ENCODE peak calls at places on chromosomes 2 and 18, in ten cellular contexts. One of them, this sample, is unnamed.

GRCh38 chr2:99183025-99183424 is 2.0 kb downstream of the MRPL30 start:
- DNase-seq in A549: no peak
- DNase-seq in HL-60: no peak
- DNase-seq in kidney epithelial cell: no peak
- DNase-seq in Calu3: peak; percentile 57
- DNase-seq in K562: peak; percentile 26
- DNase-seq in colonic mucosa: no peak
- DNase-seq in tibial nerve: no peak
- DNase-seq in fibroblast of lung: no peak
- DNase-seq in cardiac fibroblast: no peak
- DNase-seq in this sample: no peak

GRCh38 chr2:241358470-241358869 is 2.4 kb downstream of the FARP2 start:
- DNase-seq in A549: no peak
- DNase-seq in HL-60: no peak
- DNase-seq in kidney epithelial cell: no peak
- DNase-seq in Calu3: no peak
- DNase-seq in K562: no peak
- DNase-seq in colonic mucosa: no peak
- DNase-seq in tibial nerve: no peak
- DNase-seq in fibroblast of lung: no peak
- DNase-seq in cardiac fibroblast: no peak
- DNase-seq in this sample: no peak

GRCh38 chr2:4673025-4673489 is 969.7 kb downstream of the DCDC2C start:
- DNase-seq in A549: peak; percentile 72
- DNase-seq in HL-60: no peak
- DNase-seq in kidney epithelial cell: no peak
- DNase-seq in Calu3: no peak
- DNase-seq in K562: peak; percentile 22
- DNase-seq in colonic mucosa: no peak
- DNase-seq in tibial nerve: no peak
- DNase-seq in fibroblast of lung: no peak
- DNase-seq in cardiac fibroblast: no peak
- DNase-seq in this sample: no peak

GRCh38 chr2:34107811-34108210 is 508.7 kb upstream of the FAM98A start:
- DNase-seq in A549: no peak
- DNase-seq in HL-60: no peak
- DNase-seq in kidney epithelial cell: no peak
- DNase-seq in Calu3: no peak
- DNase-seq in K562: no peak
- DNase-seq in colonic mucosa: no peak
- DNase-seq in tibial nerve: no peak
- DNase-seq in fibroblast of lung: peak; percentile 2
- DNase-seq in cardiac fibroblast: no peak
- DNase-seq in this sample: no peak

GRCh38 chr2:118607663-118608062 is 239.8 kb downstream of the EN1 start:
- DNase-seq in A549: no peak
- DNase-seq in HL-60: no peak
- DNase-seq in kidney epithelial cell: no peak
- DNase-seq in Calu3: no peak
- DNase-seq in K562: no peak
- DNase-seq in colonic mucosa: no peak
- DNase-seq in tibial nerve: no peak
- DNase-seq in fibroblast of lung: no peak
- DNase-seq in cardiac fibroblast: no peak
- DNase-seq in this sample: no peak

GRCh38 chr18:31647354-31647753 is 37.0 kb downstream of the B4GALT6 start:
- DNase-seq in A549: no peak
- DNase-seq in HL-60: no peak
- DNase-seq in kidney epithelial cell: no peak
- DNase-seq in Calu3: no peak
- DNase-seq in K562: no peak
- DNase-seq in colonic mucosa: no peak
- DNase-seq in tibial nerve: no peak
- DNase-seq in fibroblast of lung: no peak
- DNase-seq in cardiac fibroblast: no peak
- DNase-seq in this sample: no peak

GRCh38 chr2:3254438-3254941 is 123.1 kb downstream of the EIPR1 start:
- DNase-seq in A549: no peak
- DNase-seq in HL-60: no peak
- DNase-seq in kidney epithelial cell: peak; percentile 18
- DNase-seq in Calu3: no peak
- DNase-seq in K562: no peak
- DNase-seq in colonic mucosa: no peak
- DNase-seq in tibial nerve: no peak
- DNase-seq in fibroblast of lung: no peak
- DNase-seq in cardiac fibroblast: no peak
- DNase-seq in this sample: no peak

GRCh38 chr2:10493636-10494281 is 45.6 kb upstream of the ODC1 start:
- DNase-seq in A549: peak; percentile 95
- DNase-seq in HL-60: peak; percentile 58
- DNase-seq in kidney epithelial cell: peak; percentile 99
- DNase-seq in Calu3: peak; percentile 95
- DNase-seq in K562: no peak
- DNase-seq in colonic mucosa: peak; percentile 67
- DNase-seq in tibial nerve: no peak
- DNase-seq in fibroblast of lung: peak; percentile 91
- DNase-seq in cardiac fibroblast: peak; percentile 92
- DNase-seq in this sample: no peak

GRCh38 chr2:64260093-64260808 is 116.0 kb upstream of the PELI1 start:
- DNase-seq in A549: no peak
- DNase-seq in HL-60: no peak
- DNase-seq in kidney epithelial cell: no peak
- DNase-seq in Calu3: no peak
- DNase-seq in K562: no peak
- DNase-seq in colonic mucosa: no peak
- DNase-seq in tibial nerve: no peak
- DNase-seq in fibroblast of lung: no peak
- DNase-seq in cardiac fibroblast: no peak
- DNase-seq in this sample: no peak

GRCh38 chr2:23568257-23569190 is 183.5 kb downstream of the KLHL29 start:
- DNase-seq in A549: no peak
- DNase-seq in HL-60: no peak
- DNase-seq in kidney epithelial cell: no peak
- DNase-seq in Calu3: no peak
- DNase-seq in K562: no peak
- DNase-seq in colonic mucosa: no peak
- DNase-seq in tibial nerve: no peak
- DNase-seq in fibroblast of lung: no peak
- DNase-seq in cardiac fibroblast: no peak
- DNase-seq in this sample: no peak

GRCh38 chr2:201298462-201298861 is 38.1 kb downstream of the CASP8 start:
- DNase-seq in A549: no peak
- DNase-seq in HL-60: no peak
- DNase-seq in kidney epithelial cell: no peak
- DNase-seq in Calu3: no peak
- DNase-seq in K562: no peak
- DNase-seq in colonic mucosa: no peak
- DNase-seq in tibial nerve: no peak
- DNase-seq in fibroblast of lung: peak; percentile 36
- DNase-seq in cardiac fibroblast: peak; percentile 44
- DNase-seq in this sample: no peak

GRCh38 chr2:30714811-30715709 is 92.2 kb downstream of the CAPN13 start:
- DNase-seq in A549: no peak
- DNase-seq in HL-60: no peak
- DNase-seq in kidney epithelial cell: no peak
- DNase-seq in Calu3: no peak
- DNase-seq in K562: no peak
- DNase-seq in colonic mucosa: no peak
- DNase-seq in tibial nerve: no peak
- DNase-seq in fibroblast of lung: no peak
- DNase-seq in cardiac fibroblast: no peak
- DNase-seq in this sample: no peak
- TF ChIP-seq CTCF in A549: no peak
- TF ChIP-seq CTCF in HL-60: no peak
- TF ChIP-seq CTCF in kidney epithelial cell: no peak
- TF ChIP-seq CTCF in Calu3: no peak
- TF ChIP-seq CTCF in K562: no peak
- TF ChIP-seq CTCF in colonic mucosa: no peak
- TF ChIP-seq CTCF in tibial nerve: no peak
- TF ChIP-seq CTCF in fibroblast of lung: no peak
- TF ChIP-seq CTCF in cardiac fibroblast: no peak
- TF ChIP-seq CTCF in this sample: no peak

GRCh38 chr2:83229443-83229842 is 1229.6 kb downstream of the SUCLG1 start:
- DNase-seq in A549: no peak
- DNase-seq in HL-60: no peak
- DNase-seq in kidney epithelial cell: no peak
- DNase-seq in Calu3: no peak
- DNase-seq in K562: no peak
- DNase-seq in colonic mucosa: no peak
- DNase-seq in tibial nerve: no peak
- DNase-seq in fibroblast of lung: no peak
- DNase-seq in cardiac fibroblast: no peak
- DNase-seq in this sample: no peak

GRCh38 chr2:83238111-83238510 is 1221.0 kb downstream of the SUCLG1 start:
- DNase-seq in A549: no peak
- DNase-seq in HL-60: no peak
- DNase-seq in kidney epithelial cell: no peak
- DNase-seq in Calu3: no peak
- DNase-seq in K562: no peak
- DNase-seq in colonic mucosa: no peak
- DNase-seq in tibial nerve: no peak
- DNase-seq in fibroblast of lung: no peak
- DNase-seq in cardiac fibroblast: no peak
- DNase-seq in this sample: no peak

GRCh38 chr2:83234291-83234690 is 1224.8 kb downstream of the SUCLG1 start:
- DNase-seq in A549: no peak
- DNase-seq in HL-60: no peak
- DNase-seq in kidney epithelial cell: no peak
- DNase-seq in Calu3: no peak
- DNase-seq in K562: no peak
- DNase-seq in colonic mucosa: no peak
- DNase-seq in tibial nerve: no peak
- DNase-seq in fibroblast of lung: no peak
- DNase-seq in cardiac fibroblast: no peak
- DNase-seq in this sample: no peak

DNA sequence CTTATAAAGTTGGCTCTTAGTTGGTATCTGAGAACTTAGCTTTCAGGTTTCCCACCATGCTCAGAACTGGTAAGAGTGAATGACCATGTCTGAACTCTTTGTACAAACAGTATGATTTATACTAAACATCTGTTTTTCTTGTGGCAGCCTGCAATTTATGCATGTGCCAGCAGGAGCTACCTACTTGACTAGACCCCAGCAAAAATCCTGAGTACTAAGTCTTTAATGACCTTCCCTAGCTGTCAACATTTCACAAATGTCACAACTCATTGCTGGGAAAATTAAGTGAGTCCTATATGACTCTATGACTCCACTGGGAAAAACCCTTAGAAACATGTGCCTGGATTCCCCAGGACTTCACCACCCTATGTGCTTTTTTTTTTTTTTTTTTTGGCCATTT is 1225.8 kb downstream of the SUCLG1 start:
- DNase-seq in A549: no peak
- DNase-seq in HL-60: no peak
- DNase-seq in kidney epithelial cell: no peak
- DNase-seq in Calu3: no peak
- DNase-seq in K562: no peak
- DNase-seq in colonic mucosa: no peak
- DNase-seq in tibial nerve: no peak
- DNase-seq in fibroblast of lung: no peak
- DNase-seq in cardiac fibroblast: no peak
- DNase-seq in this sample: no peak
- TF ChIP-seq CTCF in A549: no peak
- TF ChIP-seq CTCF in HL-60: no peak
- TF ChIP-seq CTCF in kidney epithelial cell: no peak
- TF ChIP-seq CTCF in Calu3: no peak
- TF ChIP-seq CTCF in K562: no peak
- TF ChIP-seq CTCF in colonic mucosa: no peak
- TF ChIP-seq CTCF in tibial nerve: no peak
- TF ChIP-seq CTCF in fibroblast of lung: no peak
- TF ChIP-seq CTCF in cardiac fibroblast: no peak
- TF ChIP-seq CTCF in this sample: no peak

GRCh38 chr2:43214253-43214652 is 12.2 kb downstream of the ZFP36L2 start:
- DNase-seq in A549: no peak
- DNase-seq in HL-60: no peak
- DNase-seq in kidney epithelial cell: no peak
- DNase-seq in Calu3: no peak
- DNase-seq in K562: no peak
- DNase-seq in colonic mucosa: no peak
- DNase-seq in tibial nerve: no peak
- DNase-seq in fibroblast of lung: no peak
- DNase-seq in cardiac fibroblast: no peak
- DNase-seq in this sample: no peak
- TF ChIP-seq CTCF in A549: no peak
- TF ChIP-seq CTCF in HL-60: no peak
- TF ChIP-seq CTCF in kidney epithelial cell: no peak
- TF ChIP-seq CTCF in Calu3: no peak
- TF ChIP-seq CTCF in K562: no peak
- TF ChIP-seq CTCF in colonic mucosa: no peak
- TF ChIP-seq CTCF in tibial nerve: no peak
- TF ChIP-seq CTCF in fibroblast of lung: no peak
- TF ChIP-seq CTCF in cardiac fibroblast: no peak
- TF ChIP-seq CTCF in this sample: no peak

DNA sequence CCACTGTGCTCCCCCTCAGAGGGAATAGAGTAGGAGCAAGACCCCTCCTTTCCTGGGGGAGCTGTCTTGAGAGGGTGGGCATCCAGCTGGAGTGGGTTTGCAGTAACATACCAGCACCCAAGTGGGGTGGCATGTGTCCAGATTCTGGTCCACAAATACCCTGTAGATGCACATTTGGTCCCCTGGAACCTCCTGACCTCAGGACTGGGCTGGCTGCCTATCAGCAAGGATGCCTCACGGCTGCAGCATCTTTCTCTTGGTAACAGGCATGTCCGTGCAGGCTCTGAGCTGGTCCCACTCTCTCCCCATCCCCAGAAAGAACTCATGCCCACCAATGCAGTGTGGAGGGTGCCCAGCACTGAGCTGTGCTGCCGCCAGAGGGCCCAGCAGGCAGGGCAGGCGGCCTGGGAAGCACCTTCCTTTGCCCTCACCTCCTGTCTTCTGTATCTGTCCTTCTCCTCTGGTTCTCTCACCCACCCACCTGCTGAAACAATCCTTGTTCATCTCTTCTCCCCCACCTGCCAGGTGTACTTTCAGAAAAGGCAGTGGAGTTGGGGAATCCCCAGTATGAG is 47.4 kb downstream of the ITGB1BP1 start:
- DNase-seq in A549: no peak
- DNase-seq in HL-60: no peak
- DNase-seq in kidney epithelial cell: no peak
- DNase-seq in Calu3: no peak
- DNase-seq in K562: no peak
- DNase-seq in colonic mucosa: no peak
- DNase-seq in tibial nerve: no peak
- DNase-seq in fibroblast of lung: no peak
- DNase-seq in cardiac fibroblast: no peak
- DNase-seq in this sample: no peak
- TF ChIP-seq CTCF in A549: no peak
- TF ChIP-seq CTCF in HL-60: no peak
- TF ChIP-seq CTCF in kidney epithelial cell: no peak
- TF ChIP-seq CTCF in Calu3: no peak
- TF ChIP-seq CTCF in K562: peak; percentile 46
- TF ChIP-seq CTCF in colonic mucosa: no peak
- TF ChIP-seq CTCF in tibial nerve: no peak
- TF ChIP-seq CTCF in fibroblast of lung: no peak
- TF ChIP-seq CTCF in cardiac fibroblast: no peak
- TF ChIP-seq CTCF in this sample: no peak

This sample was measured in glutamatergic neuron.